ENCODE peak calls at places on chromosomes 12 and 14, in six cellular contexts. One of them, this sample, is unnamed.

GRCh38 chr12:3335078-3335487 is 155.9 kb upstream of the PRMT8 start:
- DNase-seq in K562: no peak
- DNase-seq in A549: no peak
- DNase-seq in GM12878: no peak
- DNase-seq in IMR-90: no peak
- DNase-seq in HepG2: peak
- DNase-seq in this sample: no peak

GRCh38 chr12:64682572-64683277 is 72.4 kb downstream of the RASSF3 start:
- DNase-seq in HepG2: no peak
- DNase-seq in GM12878: no peak
- DNase-seq in A549: no peak
- DNase-seq in K562: no peak
- DNase-seq in IMR-90: peak
- DNase-seq in this sample: peak

GRCh38 chr12:69563166-69563762 is 22.0 kb upstream of the CCT2 start:
- DNase-seq in GM12878: no peak
- DNase-seq in A549: no peak
- DNase-seq in IMR-90: no peak
- DNase-seq in K562: no peak
- DNase-seq in HepG2: no peak
- DNase-seq in this sample: no peak

GRCh38 chr12:132390287-132391076 is 61.1 kb upstream of the GALNT9 start:
- DNase-seq in A549: no peak
- DNase-seq in IMR-90: no peak
- DNase-seq in K562: no peak
- DNase-seq in HepG2: no peak
- DNase-seq in GM12878: no peak
- DNase-seq in this sample: no peak

GRCh38 chr14:79251278-79251677 is 960.0 kb downstream of the DIO2 start:
- DNase-seq in K562: no peak
- DNase-seq in HepG2: no peak
- DNase-seq in IMR-90: no peak
- DNase-seq in GM12878: no peak
- DNase-seq in A549: no peak
- DNase-seq in this sample: no peak

GRCh38 chr14:39060818-39061437 is 42.1 kb downstream of the SEC23A start:
- DNase-seq in K562: no peak
- DNase-seq in IMR-90: no peak
- DNase-seq in A549: no peak
- DNase-seq in GM12878: peak
- DNase-seq in HepG2: no peak
- DNase-seq in this sample: no peak

GRCh38 chr12:55670213-55670730 is 33.6 kb downstream of the OR10P1 start:
- DNase-seq in GM12878: no peak
- DNase-seq in IMR-90: no peak
- DNase-seq in K562: no peak
- DNase-seq in HepG2: no peak
- DNase-seq in A549: no peak
- DNase-seq in this sample: no peak

GRCh38 chr14:21940887-21941855 is 267.6 kb upstream of the OR4E1 start:
- DNase-seq in A549: peak
- DNase-seq in HepG2: peak
- DNase-seq in K562: peak
- DNase-seq in GM12878: no peak
- DNase-seq in IMR-90: peak
- DNase-seq in this sample: peak

GRCh38 chr14:24959791-24960331 is 90.1 kb downstream of the STXBP6 start:
- DNase-seq in HepG2: peak
- DNase-seq in GM12878: no peak
- DNase-seq in K562: no peak
- DNase-seq in A549: no peak
- DNase-seq in IMR-90: peak
- DNase-seq in this sample: no peak

GRCh38 chr12:93954160-93955112 is 193.9 kb upstream of the PLXNC1 start:
- DNase-seq in GM12878: no peak
- DNase-seq in K562: no peak
- DNase-seq in HepG2: no peak
- DNase-seq in A549: no peak
- DNase-seq in IMR-90: peak
- DNase-seq in this sample: no peak

GRCh38 chr12:21773263-21773741 is 1.2 kb downstream of the KCNJ8 start:
- DNase-seq in HepG2: no peak
- DNase-seq in K562: peak
- DNase-seq in GM12878: no peak
- DNase-seq in A549: no peak
- DNase-seq in IMR-90: peak
- DNase-seq in this sample: peak

GRCh38 chr14:69038449-69039286 is 59.6 kb upstream of the ACTN1 start:
- DNase-seq in A549: peak
- DNase-seq in K562: no peak
- DNase-seq in HepG2: no peak
- DNase-seq in GM12878: no peak
- DNase-seq in IMR-90: peak
- DNase-seq in this sample: peak

GRCh38 chr12:104090685-104091084 is 26.4 kb downstream of the HCFC2 start:
- DNase-seq in GM12878: no peak
- DNase-seq in A549: no peak
- DNase-seq in HepG2: no peak
- DNase-seq in IMR-90: no peak
- DNase-seq in K562: peak
- DNase-seq in this sample: no peak

GRCh38 chr14:22773162-22774010 is 6.9 kb downstream of the OXA1L start:
- DNase-seq in HepG2: no peak
- DNase-seq in GM12878: no peak
- DNase-seq in IMR-90: no peak
- DNase-seq in K562: no peak
- DNase-seq in A549: no peak
- DNase-seq in this sample: no peak

GRCh38 chr14:64878775-64879634 is 702 bp downstream of the SPTB start:
- DNase-seq in K562: peak
- DNase-seq in GM12878: no peak
- DNase-seq in IMR-90: no peak
- DNase-seq in HepG2: no peak
- DNase-seq in A549: peak
- DNase-seq in this sample: peak

GRCh38 chr14:89384023-89384422 is 33.0 kb downstream of the FOXN3 start:
- DNase-seq in GM12878: peak
- DNase-seq in IMR-90: no peak
- DNase-seq in A549: no peak
- DNase-seq in HepG2: no peak
- DNase-seq in K562: no peak
- DNase-seq in this sample: no peak

GRCh38 chr12:51913071-51914033 is 6.0 kb downstream of the ACVRL1 start:
- DNase-seq in A549: no peak
- DNase-seq in IMR-90: no peak
- DNase-seq in GM12878: no peak
- DNase-seq in HepG2: no peak
- DNase-seq in K562: peak
- DNase-seq in this sample: no peak

GRCh38 chr12:119589634-119590033 is 3.9 kb upstream of the TMEM233 start:
- DNase-seq in GM12878: no peak
- DNase-seq in A549: no peak
- DNase-seq in IMR-90: no peak
- DNase-seq in K562: no peak
- DNase-seq in HepG2: no peak
- DNase-seq in this sample: no peak

GRCh38 chr12:68890701-68891113 is 42.3 kb downstream of the CPM start:
- DNase-seq in IMR-90: no peak
- DNase-seq in K562: no peak
- DNase-seq in HepG2: no peak
- DNase-seq in GM12878: no peak
- DNase-seq in A549: no peak
- DNase-seq in this sample: no peak

GRCh38 chr14:81394739-81395138 is 5.4 kb downstream of the STON2 start:
- DNase-seq in IMR-90: no peak
- DNase-seq in K562: no peak
- DNase-seq in GM12878: no peak
- DNase-seq in HepG2: no peak
- DNase-seq in A549: no peak
- DNase-seq in this sample: no peak

GRCh38 chr14:39704581-39704980 is 272.3 kb upstream of the FBXO33 start:
- DNase-seq in GM12878: no peak
- DNase-seq in A549: no peak
- DNase-seq in IMR-90: no peak
- DNase-seq in K562: no peak
- DNase-seq in HepG2: no peak
- DNase-seq in this sample: no peak

GRCh38 chr12:38162013-38162412 is 154.6 kb upstream of the ALG10B start:
- DNase-seq in K562: no peak
- DNase-seq in A549: no peak
- DNase-seq in GM12878: no peak
- DNase-seq in IMR-90: no peak
- DNase-seq in HepG2: no peak
- DNase-seq in this sample: no peak

GRCh38 chr12:101566318-101566717 is 28.5 kb upstream of the MYBPC1 start:
- DNase-seq in GM12878: no peak
- DNase-seq in K562: no peak
- DNase-seq in IMR-90: no peak
- DNase-seq in HepG2: peak
- DNase-seq in A549: no peak
- DNase-seq in this sample: no peak

GRCh38 chr14:49240383-49240782 is 345.8 kb downstream of the RPS29 start:
- DNase-seq in GM12878: no peak
- DNase-seq in HepG2: no peak
- DNase-seq in IMR-90: no peak
- DNase-seq in K562: no peak
- DNase-seq in A549: no peak
- DNase-seq in this sample: no peak

GRCh38 chr14:25351269-25351668 is 301.3 kb upstream of the STXBP6 start:
- DNase-seq in A549: no peak
- DNase-seq in HepG2: no peak
- DNase-seq in GM12878: no peak
- DNase-seq in K562: no peak
- DNase-seq in IMR-90: no peak
- DNase-seq in this sample: no peak

GRCh38 chr12:6540181-6540877 is 6.0 kb downstream of the GAPDH start:
- DNase-seq in A549: peak
- DNase-seq in GM12878: no peak
- DNase-seq in K562: peak
- DNase-seq in HepG2: no peak
- DNase-seq in IMR-90: peak
- DNase-seq in this sample: no peak

GRCh38 chr12:42125372-42125767 is 19.3 kb downstream of the GXYLT1 start:
- DNase-seq in A549: no peak
- DNase-seq in K562: no peak
- DNase-seq in HepG2: no peak
- DNase-seq in GM12878: no peak
- DNase-seq in IMR-90: no peak
- DNase-seq in this sample: no peak
- TF ChIP-seq BHLHE40 in A549: no peak
- TF ChIP-seq BHLHE40 in K562: no peak
- TF ChIP-seq BHLHE40 in HepG2: no peak
- TF ChIP-seq BHLHE40 in GM12878: no peak
- TF ChIP-seq BHLHE40 in IMR-90: no peak
- TF ChIP-seq BHLHE40 in this sample: no peak

GRCh38 chr12:53659011-53659551 is 16.8 kb downstream of the ATP5MC2 start:
- DNase-seq in GM12878: no peak
- DNase-seq in IMR-90: peak
- DNase-seq in K562: no peak
- DNase-seq in HepG2: peak
- DNase-seq in A549: peak
- DNase-seq in this sample: no peak
- TF ChIP-seq BHLHE40 in GM12878: no peak
- TF ChIP-seq BHLHE40 in IMR-90: no peak
- TF ChIP-seq BHLHE40 in K562: no peak
- TF ChIP-seq BHLHE40 in HepG2: no peak
- TF ChIP-seq BHLHE40 in A549: no peak
- TF ChIP-seq BHLHE40 in this sample: no peak

DNA sequence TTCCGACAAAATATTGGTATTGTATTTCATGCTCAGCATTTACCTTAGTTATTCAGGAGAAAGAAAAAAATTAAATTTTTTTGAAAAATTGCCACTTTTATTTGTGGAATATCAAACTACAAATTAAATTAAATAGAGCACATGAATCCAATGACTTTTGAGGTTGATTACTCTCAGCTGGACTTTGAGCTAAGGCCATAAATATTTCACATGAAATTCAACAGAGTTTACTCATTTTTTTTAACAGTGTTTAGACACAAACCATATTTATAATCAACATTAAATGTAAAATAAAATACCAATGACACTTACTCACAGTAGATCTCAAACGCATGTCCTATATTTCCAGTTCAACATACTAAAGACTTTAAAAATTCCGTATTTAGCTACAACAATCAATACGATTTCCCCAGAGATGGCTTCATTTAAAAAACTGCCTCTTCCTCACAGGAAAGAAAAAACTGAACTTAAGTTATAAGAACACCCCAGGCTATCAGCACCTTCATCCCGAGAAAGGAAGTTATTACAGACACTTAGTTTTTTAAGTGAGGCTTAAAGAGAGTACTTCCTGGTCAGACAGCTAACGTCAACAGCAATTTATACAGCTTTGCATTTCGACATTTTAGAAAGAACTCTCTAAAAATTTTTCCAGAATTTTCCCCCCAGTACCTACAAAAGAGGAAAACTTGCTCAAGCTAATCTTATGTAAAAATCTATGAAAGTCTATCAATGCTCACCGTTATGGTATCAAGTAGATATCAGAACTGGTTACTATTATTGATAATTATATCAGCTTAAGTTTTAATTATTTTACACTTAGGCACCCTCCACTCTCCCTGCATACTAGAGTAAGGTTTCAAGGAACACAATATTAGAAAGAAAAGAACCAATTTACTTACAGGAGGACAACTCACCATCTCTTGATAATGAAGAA is 13.8 kb downstream of the TAOK3 start:
- DNase-seq in IMR-90: no peak
- DNase-seq in HepG2: no peak
- DNase-seq in GM12878: no peak
- DNase-seq in A549: no peak
- DNase-seq in K562: no peak
- DNase-seq in this sample: no peak
- TF ChIP-seq BHLHE40 in IMR-90: no peak
- TF ChIP-seq BHLHE40 in HepG2: no peak
- TF ChIP-seq BHLHE40 in GM12878: no peak
- TF ChIP-seq BHLHE40 in A549: no peak
- TF ChIP-seq BHLHE40 in K562: no peak
- TF ChIP-seq BHLHE40 in this sample: no peak

DNA sequence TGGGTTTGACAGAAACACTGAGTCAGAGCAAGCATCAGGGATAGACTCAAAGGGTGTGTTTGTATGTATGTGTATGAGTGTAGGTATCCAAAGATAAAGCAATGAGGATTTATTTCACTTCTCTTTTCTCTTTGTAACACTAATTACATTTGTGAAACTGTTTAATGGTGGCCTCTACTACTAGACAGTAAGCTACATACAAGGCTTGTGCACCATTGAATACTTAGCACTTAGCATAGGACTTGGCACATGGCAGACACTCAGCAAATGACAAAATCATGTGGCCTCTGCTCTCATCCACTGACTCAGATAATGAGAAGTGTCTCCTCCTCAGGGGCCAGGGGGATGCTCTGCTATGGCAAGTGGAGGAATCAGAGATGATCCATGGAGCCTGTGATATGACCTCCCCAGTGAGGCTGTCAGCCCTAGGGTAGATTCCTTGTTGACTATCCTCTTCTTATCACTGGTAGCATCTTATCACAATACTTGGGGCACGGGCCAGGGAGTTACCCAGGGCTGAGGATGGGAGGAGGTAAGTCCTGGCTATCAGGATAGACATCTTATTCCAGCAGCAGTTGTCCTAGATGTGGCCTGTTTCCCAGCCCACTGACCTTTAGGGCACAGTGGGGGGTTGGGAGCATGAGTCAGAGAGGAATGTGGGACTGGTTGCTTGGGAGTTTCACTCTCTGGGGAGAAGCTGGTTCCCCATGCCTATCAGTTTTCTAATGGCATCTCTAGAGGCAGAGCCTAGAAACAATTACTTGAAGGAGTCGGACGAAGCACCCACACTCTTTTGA is 71.2 kb upstream of the HOXC13 start:
- DNase-seq in A549: peak
- DNase-seq in GM12878: no peak
- DNase-seq in IMR-90: no peak
- DNase-seq in HepG2: peak
- DNase-seq in K562: peak
- DNase-seq in this sample: peak
- TF ChIP-seq BHLHE40 in A549: no peak
- TF ChIP-seq BHLHE40 in GM12878: no peak
- TF ChIP-seq BHLHE40 in IMR-90: no peak
- TF ChIP-seq BHLHE40 in HepG2: no peak
- TF ChIP-seq BHLHE40 in K562: peak
- TF ChIP-seq BHLHE40 in this sample: no peak

This sample was measured in HEK293T.